ENCODE peak calls at places on chromosomes 12 and 14, in six cellular contexts. One of them, this sample, is unnamed.

GRCh38 chr14:100213956-100214767 is 24.8 kb upstream of the YY1 start:
- DNase-seq in epithelial cell of esophagus: peak
- DNase-seq in body of pancreas: peak
- DNase-seq in activated CD4-positive, alpha-beta T cell treated with anti-CD3 and anti-CD28 coated beads, Interleukin-2, amount 50 U/mL, for 1 hour: peak
- DNase-seq in kidney glomerular epithelial cell: peak
- DNase-seq in central memory CD8-positive, alpha-beta T cell: peak
- DNase-seq in this sample: peak

GRCh38 chr14:50772361-50772760 is 58.6 kb downstream of the NIN start:
- DNase-seq in kidney glomerular epithelial cell: no peak
- DNase-seq in body of pancreas: no peak
- DNase-seq in central memory CD8-positive, alpha-beta T cell: no peak
- DNase-seq in activated CD4-positive, alpha-beta T cell treated with anti-CD3 and anti-CD28 coated beads, Interleukin-2, amount 50 U/mL, for 1 hour: no peak
- DNase-seq in epithelial cell of esophagus: no peak
- DNase-seq in this sample: no peak

GRCh38 chr12:68158427-68158826 is 1.1 kb downstream of the IFNG start:
- DNase-seq in central memory CD8-positive, alpha-beta T cell: no peak
- DNase-seq in activated CD4-positive, alpha-beta T cell treated with anti-CD3 and anti-CD28 coated beads, Interleukin-2, amount 50 U/mL, for 1 hour: peak
- DNase-seq in body of pancreas: no peak
- DNase-seq in kidney glomerular epithelial cell: no peak
- DNase-seq in epithelial cell of esophagus: peak
- DNase-seq in this sample: no peak

GRCh38 chr14:65959563-65960024 is 526.6 kb upstream of the CCDC196 start:
- DNase-seq in body of pancreas: no peak
- DNase-seq in kidney glomerular epithelial cell: no peak
- DNase-seq in activated CD4-positive, alpha-beta T cell treated with anti-CD3 and anti-CD28 coated beads, Interleukin-2, amount 50 U/mL, for 1 hour: no peak
- DNase-seq in central memory CD8-positive, alpha-beta T cell: no peak
- DNase-seq in epithelial cell of esophagus: no peak
- DNase-seq in this sample: no peak

GRCh38 chr12:124796303-124796957 is 67.2 kb downstream of the SCARB1 start:
- DNase-seq in central memory CD8-positive, alpha-beta T cell: no peak
- DNase-seq in activated CD4-positive, alpha-beta T cell treated with anti-CD3 and anti-CD28 coated beads, Interleukin-2, amount 50 U/mL, for 1 hour: no peak
- DNase-seq in kidney glomerular epithelial cell: no peak
- DNase-seq in body of pancreas: no peak
- DNase-seq in epithelial cell of esophagus: no peak
- DNase-seq in this sample: no peak

GRCh38 chr14:96821501-96821900 is 24.3 kb downstream of the VRK1 start:
- DNase-seq in epithelial cell of esophagus: peak
- DNase-seq in activated CD4-positive, alpha-beta T cell treated with anti-CD3 and anti-CD28 coated beads, Interleukin-2, amount 50 U/mL, for 1 hour: no peak
- DNase-seq in central memory CD8-positive, alpha-beta T cell: no peak
- DNase-seq in body of pancreas: no peak
- DNase-seq in kidney glomerular epithelial cell: no peak
- DNase-seq in this sample: no peak

GRCh38 chr14:60327447-60328331 is 78.7 kb downstream of the PPM1A start:
- DNase-seq in epithelial cell of esophagus: peak
- DNase-seq in kidney glomerular epithelial cell: no peak
- DNase-seq in central memory CD8-positive, alpha-beta T cell: no peak
- DNase-seq in body of pancreas: peak
- DNase-seq in activated CD4-positive, alpha-beta T cell treated with anti-CD3 and anti-CD28 coated beads, Interleukin-2, amount 50 U/mL, for 1 hour: peak
- DNase-seq in this sample: no peak

GRCh38 chr12:81963026-81963425 is 203.9 kb upstream of the PPFIA2 start:
- DNase-seq in activated CD4-positive, alpha-beta T cell treated with anti-CD3 and anti-CD28 coated beads, Interleukin-2, amount 50 U/mL, for 1 hour: no peak
- DNase-seq in epithelial cell of esophagus: no peak
- DNase-seq in body of pancreas: no peak
- DNase-seq in central memory CD8-positive, alpha-beta T cell: no peak
- DNase-seq in kidney glomerular epithelial cell: no peak
- DNase-seq in this sample: no peak

GRCh38 chr14:22602853-22603252 is 4.8 kb downstream of the ABHD4 start:
- DNase-seq in epithelial cell of esophagus: peak
- DNase-seq in kidney glomerular epithelial cell: no peak
- DNase-seq in body of pancreas: no peak
- DNase-seq in central memory CD8-positive, alpha-beta T cell: no peak
- DNase-seq in activated CD4-positive, alpha-beta T cell treated with anti-CD3 and anti-CD28 coated beads, Interleukin-2, amount 50 U/mL, for 1 hour: no peak
- DNase-seq in this sample: no peak

GRCh38 chr12:85308374-85308773 is 28.4 kb downstream of the ALX1 start:
- DNase-seq in central memory CD8-positive, alpha-beta T cell: no peak
- DNase-seq in body of pancreas: no peak
- DNase-seq in activated CD4-positive, alpha-beta T cell treated with anti-CD3 and anti-CD28 coated beads, Interleukin-2, amount 50 U/mL, for 1 hour: no peak
- DNase-seq in kidney glomerular epithelial cell: no peak
- DNase-seq in epithelial cell of esophagus: no peak
- DNase-seq in this sample: no peak

GRCh38 chr12:69476276-69477017 is 6.3 kb downstream of the FRS2 start:
- DNase-seq in kidney glomerular epithelial cell: no peak
- DNase-seq in activated CD4-positive, alpha-beta T cell treated with anti-CD3 and anti-CD28 coated beads, Interleukin-2, amount 50 U/mL, for 1 hour: no peak
- DNase-seq in epithelial cell of esophagus: no peak
- DNase-seq in central memory CD8-positive, alpha-beta T cell: no peak
- DNase-seq in body of pancreas: no peak
- DNase-seq in this sample: no peak

GRCh38 chr12:93979189-93979588 is 169.2 kb upstream of the PLXNC1 start:
- DNase-seq in body of pancreas: peak
- DNase-seq in activated CD4-positive, alpha-beta T cell treated with anti-CD3 and anti-CD28 coated beads, Interleukin-2, amount 50 U/mL, for 1 hour: peak
- DNase-seq in central memory CD8-positive, alpha-beta T cell: no peak
- DNase-seq in epithelial cell of esophagus: peak
- DNase-seq in kidney glomerular epithelial cell: peak
- DNase-seq in this sample: peak

GRCh38 chr12:125259525-125259924 is 194.3 kb downstream of the AACS start:
- DNase-seq in epithelial cell of esophagus: no peak
- DNase-seq in body of pancreas: no peak
- DNase-seq in activated CD4-positive, alpha-beta T cell treated with anti-CD3 and anti-CD28 coated beads, Interleukin-2, amount 50 U/mL, for 1 hour: no peak
- DNase-seq in kidney glomerular epithelial cell: no peak
- DNase-seq in central memory CD8-positive, alpha-beta T cell: no peak
- DNase-seq in this sample: no peak

GRCh38 chr12:99957866-99958466 is 26.8 kb downstream of the ANKS1B start:
- DNase-seq in activated CD4-positive, alpha-beta T cell treated with anti-CD3 and anti-CD28 coated beads, Interleukin-2, amount 50 U/mL, for 1 hour: no peak
- DNase-seq in central memory CD8-positive, alpha-beta T cell: no peak
- DNase-seq in epithelial cell of esophagus: no peak
- DNase-seq in kidney glomerular epithelial cell: no peak
- DNase-seq in body of pancreas: no peak
- DNase-seq in this sample: peak

GRCh38 chr12:128076188-128076587 is 190.8 kb upstream of the TMEM132C start:
- DNase-seq in activated CD4-positive, alpha-beta T cell treated with anti-CD3 and anti-CD28 coated beads, Interleukin-2, amount 50 U/mL, for 1 hour: no peak
- DNase-seq in epithelial cell of esophagus: peak
- DNase-seq in body of pancreas: no peak
- DNase-seq in central memory CD8-positive, alpha-beta T cell: no peak
- DNase-seq in kidney glomerular epithelial cell: peak
- DNase-seq in this sample: no peak

GRCh38 chr12:96401061-96401871 is 1.0 kb upstream of the CDK17 start:
- DNase-seq in central memory CD8-positive, alpha-beta T cell: peak
- DNase-seq in kidney glomerular epithelial cell: peak
- DNase-seq in body of pancreas: peak
- DNase-seq in activated CD4-positive, alpha-beta T cell treated with anti-CD3 and anti-CD28 coated beads, Interleukin-2, amount 50 U/mL, for 1 hour: peak
- DNase-seq in epithelial cell of esophagus: peak
- DNase-seq in this sample: no peak

GRCh38 chr12:44240186-44240585 is 404.3 kb downstream of the TMEM117 start:
- DNase-seq in activated CD4-positive, alpha-beta T cell treated with anti-CD3 and anti-CD28 coated beads, Interleukin-2, amount 50 U/mL, for 1 hour: no peak
- DNase-seq in epithelial cell of esophagus: no peak
- DNase-seq in body of pancreas: no peak
- DNase-seq in kidney glomerular epithelial cell: no peak
- DNase-seq in central memory CD8-positive, alpha-beta T cell: no peak
- DNase-seq in this sample: no peak

GRCh38 chr12:54217774-54218221 is 29.0 kb upstream of the SMUG1 start:
- DNase-seq in epithelial cell of esophagus: peak
- DNase-seq in central memory CD8-positive, alpha-beta T cell: no peak
- DNase-seq in body of pancreas: no peak
- DNase-seq in activated CD4-positive, alpha-beta T cell treated with anti-CD3 and anti-CD28 coated beads, Interleukin-2, amount 50 U/mL, for 1 hour: no peak
- DNase-seq in kidney glomerular epithelial cell: no peak
- DNase-seq in this sample: no peak

GRCh38 chr14:35594616-35595015 is 60.7 kb downstream of the INSM2 start:
- DNase-seq in epithelial cell of esophagus: no peak
- DNase-seq in kidney glomerular epithelial cell: no peak
- DNase-seq in activated CD4-positive, alpha-beta T cell treated with anti-CD3 and anti-CD28 coated beads, Interleukin-2, amount 50 U/mL, for 1 hour: no peak
- DNase-seq in central memory CD8-positive, alpha-beta T cell: no peak
- DNase-seq in body of pancreas: no peak
- DNase-seq in this sample: no peak

GRCh38 chr14:81927069-81927468 is 393.4 kb upstream of the SEL1L start:
- DNase-seq in body of pancreas: no peak
- DNase-seq in activated CD4-positive, alpha-beta T cell treated with anti-CD3 and anti-CD28 coated beads, Interleukin-2, amount 50 U/mL, for 1 hour: no peak
- DNase-seq in kidney glomerular epithelial cell: no peak
- DNase-seq in epithelial cell of esophagus: no peak
- DNase-seq in central memory CD8-positive, alpha-beta T cell: no peak
- DNase-seq in this sample: no peak

GRCh38 chr12:4272976-4273650 is 449 bp upstream of the CCND2 start:
- DNase-seq in kidney glomerular epithelial cell: no peak
- DNase-seq in epithelial cell of esophagus: no peak
- DNase-seq in activated CD4-positive, alpha-beta T cell treated with anti-CD3 and anti-CD28 coated beads, Interleukin-2, amount 50 U/mL, for 1 hour: no peak
- DNase-seq in body of pancreas: no peak
- DNase-seq in central memory CD8-positive, alpha-beta T cell: no peak
- DNase-seq in this sample: no peak

GRCh38 chr14:105472496-105472991 is 2.1 kb upstream of the CRIP2 start:
- DNase-seq in activated CD4-positive, alpha-beta T cell treated with anti-CD3 and anti-CD28 coated beads, Interleukin-2, amount 50 U/mL, for 1 hour: no peak
- DNase-seq in kidney glomerular epithelial cell: no peak
- DNase-seq in central memory CD8-positive, alpha-beta T cell: no peak
- DNase-seq in epithelial cell of esophagus: no peak
- DNase-seq in body of pancreas: peak
- DNase-seq in this sample: no peak

GRCh38 chr14:99273025-99273723 is 1.2 kb upstream of the BCL11B start:
- DNase-seq in epithelial cell of esophagus: peak
- DNase-seq in body of pancreas: no peak
- DNase-seq in activated CD4-positive, alpha-beta T cell treated with anti-CD3 and anti-CD28 coated beads, Interleukin-2, amount 50 U/mL, for 1 hour: no peak
- DNase-seq in kidney glomerular epithelial cell: no peak
- DNase-seq in central memory CD8-positive, alpha-beta T cell: no peak
- DNase-seq in this sample: no peak

GRCh38 chr12:124369055-124369900 is 74.4 kb downstream of the RFLNA start:
- DNase-seq in epithelial cell of esophagus: no peak
- DNase-seq in body of pancreas: peak
- DNase-seq in activated CD4-positive, alpha-beta T cell treated with anti-CD3 and anti-CD28 coated beads, Interleukin-2, amount 50 U/mL, for 1 hour: no peak
- DNase-seq in central memory CD8-positive, alpha-beta T cell: no peak
- DNase-seq in kidney glomerular epithelial cell: peak
- DNase-seq in this sample: peak

GRCh38 chr12:101670007-101670671 is 27.3 kb upstream of the CHPT1 start:
- DNase-seq in central memory CD8-positive, alpha-beta T cell: peak
- DNase-seq in body of pancreas: peak
- DNase-seq in activated CD4-positive, alpha-beta T cell treated with anti-CD3 and anti-CD28 coated beads, Interleukin-2, amount 50 U/mL, for 1 hour: peak
- DNase-seq in epithelial cell of esophagus: peak
- DNase-seq in kidney glomerular epithelial cell: no peak
- DNase-seq in this sample: no peak

GRCh38 chr12:24760606-24761378 is 188.1 kb downstream of the BCAT1 start:
- DNase-seq in epithelial cell of esophagus: no peak
- DNase-seq in kidney glomerular epithelial cell: no peak
- DNase-seq in central memory CD8-positive, alpha-beta T cell: no peak
- DNase-seq in activated CD4-positive, alpha-beta T cell treated with anti-CD3 and anti-CD28 coated beads, Interleukin-2, amount 50 U/mL, for 1 hour: no peak
- DNase-seq in body of pancreas: no peak
- DNase-seq in this sample: no peak

GRCh38 chr14:71491925-71492324 is 440.3 kb upstream of the RGS6 start:
- DNase-seq in central memory CD8-positive, alpha-beta T cell: no peak
- DNase-seq in activated CD4-positive, alpha-beta T cell treated with anti-CD3 and anti-CD28 coated beads, Interleukin-2, amount 50 U/mL, for 1 hour: no peak
- DNase-seq in body of pancreas: peak
- DNase-seq in epithelial cell of esophagus: no peak
- DNase-seq in kidney glomerular epithelial cell: no peak
- DNase-seq in this sample: no peak

GRCh38 chr14:55773984-55774581 is 194.1 kb downstream of the KTN1 start:
- DNase-seq in activated CD4-positive, alpha-beta T cell treated with anti-CD3 and anti-CD28 coated beads, Interleukin-2, amount 50 U/mL, for 1 hour: no peak
- DNase-seq in central memory CD8-positive, alpha-beta T cell: no peak
- DNase-seq in kidney glomerular epithelial cell: no peak
- DNase-seq in body of pancreas: no peak
- DNase-seq in epithelial cell of esophagus: no peak
- DNase-seq in this sample: no peak

GRCh38 chr12:89354630-89354931 is 2.3 kb upstream of the DUSP6 start:
- DNase-seq in kidney glomerular epithelial cell: peak
- DNase-seq in body of pancreas: no peak
- DNase-seq in central memory CD8-positive, alpha-beta T cell: no peak
- DNase-seq in activated CD4-positive, alpha-beta T cell treated with anti-CD3 and anti-CD28 coated beads, Interleukin-2, amount 50 U/mL, for 1 hour: no peak
- DNase-seq in epithelial cell of esophagus: no peak
- DNase-seq in this sample: no peak

GRCh38 chr14:20652996-20653975 is 11.8 kb upstream of the OR6S1 start:
- DNase-seq in body of pancreas: no peak
- DNase-seq in central memory CD8-positive, alpha-beta T cell: no peak
- DNase-seq in activated CD4-positive, alpha-beta T cell treated with anti-CD3 and anti-CD28 coated beads, Interleukin-2, amount 50 U/mL, for 1 hour: peak
- DNase-seq in epithelial cell of esophagus: peak
- DNase-seq in kidney glomerular epithelial cell: peak
- DNase-seq in this sample: peak

GRCh38 chr14:101039031-101039754 is 135.7 kb upstream of the RTL1 start:
- DNase-seq in kidney glomerular epithelial cell: no peak
- DNase-seq in epithelial cell of esophagus: no peak
- DNase-seq in activated CD4-positive, alpha-beta T cell treated with anti-CD3 and anti-CD28 coated beads, Interleukin-2, amount 50 U/mL, for 1 hour: no peak
- DNase-seq in central memory CD8-positive, alpha-beta T cell: no peak
- DNase-seq in body of pancreas: no peak
- DNase-seq in this sample: no peak

GRCh38 chr14:74083784-74084276 is 423 bp downstream of the ALDH6A1 start:
- DNase-seq in kidney glomerular epithelial cell: no peak
- DNase-seq in central memory CD8-positive, alpha-beta T cell: no peak
- DNase-seq in epithelial cell of esophagus: no peak
- DNase-seq in body of pancreas: no peak
- DNase-seq in activated CD4-positive, alpha-beta T cell treated with anti-CD3 and anti-CD28 coated beads, Interleukin-2, amount 50 U/mL, for 1 hour: no peak
- DNase-seq in this sample: no peak

GRCh38 chr14:52032196-52032865 is 36.5 kb downstream of the NID2 start:
- DNase-seq in epithelial cell of esophagus: no peak
- DNase-seq in body of pancreas: no peak
- DNase-seq in kidney glomerular epithelial cell: no peak
- DNase-seq in central memory CD8-positive, alpha-beta T cell: no peak
- DNase-seq in activated CD4-positive, alpha-beta T cell treated with anti-CD3 and anti-CD28 coated beads, Interleukin-2, amount 50 U/mL, for 1 hour: no peak
- DNase-seq in this sample: no peak

GRCh38 chr14:33342299-33342974 is 403.8 kb downstream of the NPAS3 start:
- DNase-seq in epithelial cell of esophagus: no peak
- DNase-seq in central memory CD8-positive, alpha-beta T cell: no peak
- DNase-seq in kidney glomerular epithelial cell: no peak
- DNase-seq in activated CD4-positive, alpha-beta T cell treated with anti-CD3 and anti-CD28 coated beads, Interleukin-2, amount 50 U/mL, for 1 hour: no peak
- DNase-seq in body of pancreas: no peak
- DNase-seq in this sample: no peak

GRCh38 chr14:92314182-92314581 is 8.8 kb upstream of the SLC24A4 start:
- DNase-seq in central memory CD8-positive, alpha-beta T cell: no peak
- DNase-seq in body of pancreas: no peak
- DNase-seq in kidney glomerular epithelial cell: no peak
- DNase-seq in epithelial cell of esophagus: no peak
- DNase-seq in activated CD4-positive, alpha-beta T cell treated with anti-CD3 and anti-CD28 coated beads, Interleukin-2, amount 50 U/mL, for 1 hour: no peak
- DNase-seq in this sample: no peak

GRCh38 chr14:64968651-64969050 is 3.5 kb downstream of the RAB15 start:
- DNase-seq in epithelial cell of esophagus: no peak
- DNase-seq in kidney glomerular epithelial cell: no peak
- DNase-seq in activated CD4-positive, alpha-beta T cell treated with anti-CD3 and anti-CD28 coated beads, Interleukin-2, amount 50 U/mL, for 1 hour: no peak
- DNase-seq in central memory CD8-positive, alpha-beta T cell: no peak
- DNase-seq in body of pancreas: no peak
- DNase-seq in this sample: no peak

GRCh38 chr14:71165121-71165574 is 257.9 kb downstream of the PCNX1 start:
- DNase-seq in epithelial cell of esophagus: peak
- DNase-seq in activated CD4-positive, alpha-beta T cell treated with anti-CD3 and anti-CD28 coated beads, Interleukin-2, amount 50 U/mL, for 1 hour: no peak
- DNase-seq in central memory CD8-positive, alpha-beta T cell: no peak
- DNase-seq in kidney glomerular epithelial cell: no peak
- DNase-seq in body of pancreas: peak
- DNase-seq in this sample: no peak